ENCODE peak calls at places on chromosomes 6 and 20, in nine cellular contexts. P is posterior vena cava, D is left ventricle myocardium inferior, Z is occipital lobe, M is RWPE1, O is cardiac muscle cell, L is fibroblast of lung, R is kidney tubule cell, Y is GM06990. Q is an unnamed sample.

GRCh38 chr6:69416739-69417138 is 380.1 kb downstream of the LMBRD1 start:
- DNase-seq in L (peak; percentile 55), P (no peak), R (no peak), D (no peak), M (no peak), O (peak; percentile 4), Z (no peak), Y (no peak), Q (peak; percentile 38)

GRCh38 chr20:50520222-50520877 is 10.2 kb downstream of the PTPN1 start:
- DNase-seq in R (no peak), M (no peak), D (no peak), Z (no peak), O (no peak), Y (no peak), L (no peak), P (no peak), Q (no peak)

GRCh38 chr6:15936503-15936902 is 192.4 kb upstream of the MYLIP start:
- DNase-seq in O (no peak), L (no peak), M (no peak), R (no peak), Y (peak; percentile 46), Z (no peak), P (no peak), D (no peak), Q (no peak)

GRCh38 chr20:25408170-25408547 is 686 bp downstream of the GINS1 start:
- DNase-seq in D (no peak), O (no peak), M (peak; percentile 4), Y (no peak), Z (no peak), L (no peak), R (no peak), P (no peak), Q (no peak)

GRCh38 chr6:109892451-109893435 is 85.4 kb upstream of the GPR6 start:
- DNase-seq in Z (no peak), O (no peak), L (no peak), P (no peak), D (no peak), Y (no peak), R (peak; percentile 79), M (peak; percentile 79), Q (peak; percentile 2)

GRCh38 chr6:139149383-139149782 is 14.5 kb downstream of the HECA start:
- DNase-seq in D (no peak), R (no peak), Y (no peak), Z (peak; percentile 30), M (no peak), O (peak; percentile 75), L (peak; percentile 59), P (no peak), Q (no peak)

GRCh38 chr20:8095648-8096572 is 36.2 kb upstream of the PLCB1 start:
- DNase-seq in P (no peak), D (no peak), R (no peak), O (peak; percentile 49), M (no peak), Y (no peak), L (peak; percentile 26), Z (no peak), Q (peak; percentile 34)

GRCh38 chr6:38262609-38263008 is 377.1 kb downstream of the BTBD9 start:
- DNase-seq in L (peak; percentile 86), Y (no peak), Z (no peak), M (peak; percentile 23), P (no peak), O (no peak), D (no peak), R (peak; percentile 69), Q (peak; percentile 22)

GRCh38 chr6:165725201-165725600 is 62.2 kb upstream of the PDE10A start:
- DNase-seq in O (no peak), R (no peak), D (no peak), L (no peak), Y (no peak), M (no peak), Z (no peak), P (no peak), Q (peak; percentile 9)

GRCh38 chr6:96301781-96302180 is 219.8 kb upstream of the UFL1 start:
- DNase-seq in O (no peak), Y (no peak), L (peak; percentile 37), P (no peak), R (peak; percentile 89), D (no peak), Z (no peak), M (no peak), Q (peak; percentile 15)

GRCh38 chr20:49568491-49569151 is 684 bp upstream of the PTGIS start:
- DNase-seq in R (no peak), Z (no peak), L (peak; percentile 73), P (peak; percentile 71), D (no peak), O (peak; percentile 93), Y (no peak), M (no peak), Q (no peak)

GRCh38 chr6:3894535-3895302 is 45.5 kb downstream of the FAM50B start:
- DNase-seq in L (no peak), Y (no peak), M (no peak), R (no peak), Z (no peak), D (no peak), P (no peak), O (no peak), Q (no peak)

GRCh38 chr6:169981969-169982368 is 230.5 kb downstream of the ERMARD start:
- DNase-seq in D (no peak), M (no peak), O (no peak), Y (no peak), Z (no peak), L (no peak), P (peak; percentile 44), R (no peak), Q (no peak)

GRCh38 chr6:132354517-132355167 is 46.6 kb downstream of the MOXD1 start:
- DNase-seq in O (no peak), L (peak; percentile 13), M (peak; percentile 4), Y (peak; percentile 43), D (no peak), P (no peak), Z (no peak), R (peak; percentile 75), Q (peak; percentile 37)

GRCh38 chr6:165804331-165805066 is 141.5 kb upstream of the PDE10A start:
- DNase-seq in O (peak; percentile 44), D (peak; percentile 41), R (peak; percentile 17), Z (no peak), M (no peak), P (no peak), L (peak; percentile 6), Y (no peak), Q (no peak)

GRCh38 chr6:79946242-79946641 is 1.1 kb downstream of the ELOVL4 start:
- DNase-seq in L (peak; percentile 42), M (peak; percentile 17), Y (no peak), R (no peak), Z (no peak), D (no peak), P (no peak), O (peak; percentile 38), Q (peak; percentile 35)

GRCh38 chr6:35794536-35795452 is 2.3 kb downstream of the CLPS start:
- DNase-seq in O (no peak), Z (no peak), M (no peak), L (no peak), R (no peak), P (no peak), Y (no peak), D (no peak), Q (no peak)

GRCh38 chr6:24666097-24666615 is 543 bp downstream of the TDP2 start:
- DNase-seq in Z (peak; percentile 65), R (peak; percentile 52), L (peak; percentile 49), D (peak; percentile 26), P (no peak), O (peak; percentile 45), Y (no peak), M (peak; percentile 51), Q (no peak)

GRCh38 chr6:150208606-150209352 is 65.9 kb downstream of the PPP1R14C start:
- DNase-seq in P (no peak), Z (no peak), L (peak; percentile 53), D (no peak), R (no peak), Y (no peak), M (no peak), O (no peak), Q (no peak)

GRCh38 chr20:48725589-48725991 is 102.2 kb downstream of the PREX1 start:
- DNase-seq in R (peak; percentile 56), M (peak; percentile 66), P (no peak), Z (no peak), Y (no peak), O (peak; percentile 43), D (no peak), L (peak; percentile 68), Q (peak; percentile 1)

GRCh38 chr6:133262804-133263203 is 21.6 kb downstream of the EYA4 start:
- DNase-seq in D (peak; percentile 46), P (no peak), L (no peak), Y (no peak), Z (no peak), O (no peak), M (no peak), R (no peak), Q (no peak)

GRCh38 chr6:69973763-69974162 is 107.4 kb downstream of the COL19A1 start:
- DNase-seq in Z (no peak), R (no peak), P (no peak), Y (no peak), O (no peak), D (no peak), L (no peak), M (no peak), Q (no peak)

GRCh38 chr6:38509713-38510112 is 130.0 kb downstream of the BTBD9 start:
- DNase-seq in Y (no peak), M (peak; percentile 11), P (no peak), D (no peak), Z (no peak), L (peak; percentile 97), O (peak; percentile 46), R (peak; percentile 82), Q (no peak)

GRCh38 chr20:57908691-57909090 is 198.9 kb upstream of the PMEPA1 start:
- DNase-seq in R (no peak), P (peak; percentile 26), D (no peak), L (no peak), Z (no peak), O (no peak), M (no peak), Y (no peak), Q (no peak)

Q was measured in MCF 10A.